ENCODE peak calls at places on chromosomes 2 and 18, in four cellular contexts. One of them, this sample, is unnamed.

GRCh38 chr2:64750001-64750816 is 96.5 kb upstream of the SERTAD2 start:
- DNase-seq in neuronal stem cell: no peak
- DNase-seq in H1: peak
- DNase-seq in H9: peak
- DNase-seq in this sample: peak

GRCh38 chr18:69951182-69951581 is 3.5 kb upstream of the CD226 start:
- DNase-seq in neuronal stem cell: no peak
- DNase-seq in H1: no peak
- DNase-seq in H9: no peak
- DNase-seq in this sample: peak

GRCh38 chr2:239379641-239380170 is 21.1 kb downstream of the HDAC4 start:
- DNase-seq in neuronal stem cell: no peak
- DNase-seq in H1: no peak
- DNase-seq in H9: no peak
- DNase-seq in this sample: no peak

GRCh38 chr2:190270298-190270697 is 49.3 kb downstream of the HIBCH start:
- DNase-seq in neuronal stem cell: no peak
- DNase-seq in H1: no peak
- DNase-seq in H9: no peak
- DNase-seq in this sample: peak

GRCh38 chr2:224023188-224023587 is 15.9 kb downstream of the SERPINE2 start:
- DNase-seq in neuronal stem cell: no peak
- DNase-seq in H1: no peak
- DNase-seq in H9: peak
- DNase-seq in this sample: peak

GRCh38 chr18:68394705-68395104 is 320.2 kb downstream of the TMX3 start:
- DNase-seq in neuronal stem cell: no peak
- DNase-seq in H1: no peak
- DNase-seq in H9: no peak
- DNase-seq in this sample: peak

GRCh38 chr2:131431336-131431735 is 44.6 kb upstream of the TUBA3D start:
- DNase-seq in neuronal stem cell: no peak
- DNase-seq in H1: no peak
- DNase-seq in H9: no peak
- DNase-seq in this sample: peak

GRCh38 chr18:48996041-48996440 is 45.3 kb upstream of the SMAD7 start:
- DNase-seq in neuronal stem cell: no peak
- DNase-seq in H1: no peak
- DNase-seq in H9: no peak
- DNase-seq in this sample: no peak

GRCh38 chr2:73896362-73897239 is 3.8 kb downstream of the ACTG2 start:
- DNase-seq in neuronal stem cell: no peak
- DNase-seq in H1: no peak
- DNase-seq in H9: no peak
- DNase-seq in this sample: peak

GRCh38 chr2:109612991-109613921 is 510 bp downstream of the SEPTIN10 start:
- DNase-seq in neuronal stem cell: no peak
- DNase-seq in H1: no peak
- DNase-seq in H9: peak
- DNase-seq in this sample: peak

GRCh38 chr2:109616184-109616583 is 2.0 kb downstream of the SOWAHC start:
- DNase-seq in neuronal stem cell: no peak
- DNase-seq in H1: no peak
- DNase-seq in H9: no peak
- DNase-seq in this sample: no peak

GRCh38 chr2:109615637-109616144 is 1.5 kb downstream of the SOWAHC start:
- DNase-seq in neuronal stem cell: no peak
- DNase-seq in H1: peak
- DNase-seq in H9: peak
- DNase-seq in this sample: no peak

GRCh38 chr2:109613922-109614714 is at the start of the genes SEPTIN10 and SOWAHC:
- DNase-seq in neuronal stem cell: peak
- DNase-seq in H1: peak
- DNase-seq in H9: peak
- DNase-seq in this sample: peak

DNA sequence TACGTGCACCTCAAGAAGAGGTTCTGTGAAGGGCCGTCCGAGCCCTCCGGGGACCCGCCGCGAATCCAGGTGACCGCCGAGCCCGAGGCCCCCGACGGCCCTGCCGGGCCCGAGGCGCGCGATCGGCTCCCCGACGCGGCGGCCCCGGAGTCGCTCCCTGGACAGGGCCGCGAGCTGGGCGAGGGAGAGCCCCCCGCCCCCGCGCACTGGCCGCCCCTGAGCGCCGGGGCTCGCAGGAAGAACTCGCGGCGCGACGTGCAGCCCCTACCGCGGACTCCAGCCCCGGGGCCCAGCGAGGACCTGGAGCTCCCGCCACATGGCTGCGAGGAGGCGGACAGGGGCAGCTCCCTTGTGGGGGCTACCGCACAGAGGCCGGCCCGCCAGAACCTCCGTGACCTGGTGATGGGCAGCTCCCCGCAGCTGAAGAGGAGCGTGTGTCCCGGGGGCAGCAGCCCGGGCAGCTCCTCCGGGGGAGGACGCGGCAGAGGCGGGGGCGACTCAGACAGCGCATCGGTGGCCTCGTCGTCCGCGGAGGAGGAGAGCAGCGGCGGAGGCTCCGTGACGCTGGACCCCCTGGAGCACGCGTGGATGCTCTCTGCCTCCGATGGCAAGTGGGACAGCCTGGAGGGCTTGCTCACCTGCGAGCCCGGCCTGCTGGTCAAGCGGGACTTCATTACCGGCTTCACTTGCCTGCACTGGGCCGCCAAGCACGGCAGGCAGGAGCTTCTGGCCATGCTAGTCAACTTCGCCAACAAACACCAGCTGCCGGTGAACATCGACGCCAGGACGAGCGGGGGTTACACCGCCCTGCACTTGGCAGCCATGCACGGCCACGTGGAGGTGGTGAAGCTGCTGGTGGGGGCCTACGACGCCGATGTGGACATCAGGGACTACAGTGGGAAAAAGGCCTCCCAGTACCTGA is 812 bp downstream of the SOWAHC start:
- DNase-seq in neuronal stem cell: peak
- DNase-seq in H1: peak
- DNase-seq in H9: peak
- DNase-seq in this sample: no peak
- H2BK15ac ChIP-seq in neuronal stem cell: peak
- H2BK15ac ChIP-seq in H1: peak
- H2BK15ac ChIP-seq in H9: no peak
- H2BK15ac ChIP-seq in this sample: no peak

GRCh38 chr18:490024-490366 is 10.5 kb downstream of the COLEC12 start:
- DNase-seq in neuronal stem cell: no peak
- DNase-seq in H1: no peak
- DNase-seq in H9: no peak
- DNase-seq in this sample: no peak

GRCh38 chr18:490624-491023 is 9.9 kb downstream of the COLEC12 start:
- DNase-seq in neuronal stem cell: no peak
- DNase-seq in H1: no peak
- DNase-seq in H9: no peak
- DNase-seq in this sample: no peak

GRCh38 chr18:494602-494983 is 5.9 kb downstream of the COLEC12 start:
- DNase-seq in neuronal stem cell: no peak
- DNase-seq in H1: no peak
- DNase-seq in H9: no peak
- DNase-seq in this sample: peak

GRCh38 chr18:493974-494601 is 6.4 kb downstream of the COLEC12 start:
- DNase-seq in neuronal stem cell: no peak
- DNase-seq in H1: no peak
- DNase-seq in H9: no peak
- DNase-seq in this sample: peak

DNA sequence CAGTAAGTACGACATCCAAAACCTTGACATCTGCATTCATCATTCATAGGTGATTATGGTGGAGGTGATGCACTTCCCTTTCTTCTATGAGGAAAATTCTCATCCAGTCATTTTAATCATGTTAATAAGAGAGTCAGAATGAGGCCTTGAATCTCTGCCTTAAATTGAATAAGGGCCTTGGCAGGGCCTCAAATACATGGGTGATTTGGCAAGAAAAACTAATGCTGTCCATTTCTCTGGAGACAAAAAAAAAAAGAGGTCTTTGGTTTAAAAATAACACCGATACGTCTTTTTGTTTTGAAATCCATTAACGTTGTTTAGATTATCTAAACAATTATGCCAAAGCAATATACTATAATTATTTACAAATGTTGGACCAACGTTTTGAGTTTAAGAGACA is 8.1 kb downstream of the COLEC12 start:
- DNase-seq in neuronal stem cell: no peak
- DNase-seq in H1: no peak
- DNase-seq in H9: no peak
- DNase-seq in this sample: no peak
- H2BK15ac ChIP-seq in neuronal stem cell: no peak
- H2BK15ac ChIP-seq in H1: no peak
- H2BK15ac ChIP-seq in H9: no peak
- H2BK15ac ChIP-seq in this sample: no peak

GRCh38 chr18:51128533-51128932 is 68.9 kb downstream of the MEX3C start:
- DNase-seq in neuronal stem cell: no peak
- DNase-seq in H1: no peak
- DNase-seq in H9: no peak
- DNase-seq in this sample: no peak
- H2BK15ac ChIP-seq in neuronal stem cell: no peak
- H2BK15ac ChIP-seq in H1: no peak
- H2BK15ac ChIP-seq in H9: no peak
- H2BK15ac ChIP-seq in this sample: no peak

DNA sequence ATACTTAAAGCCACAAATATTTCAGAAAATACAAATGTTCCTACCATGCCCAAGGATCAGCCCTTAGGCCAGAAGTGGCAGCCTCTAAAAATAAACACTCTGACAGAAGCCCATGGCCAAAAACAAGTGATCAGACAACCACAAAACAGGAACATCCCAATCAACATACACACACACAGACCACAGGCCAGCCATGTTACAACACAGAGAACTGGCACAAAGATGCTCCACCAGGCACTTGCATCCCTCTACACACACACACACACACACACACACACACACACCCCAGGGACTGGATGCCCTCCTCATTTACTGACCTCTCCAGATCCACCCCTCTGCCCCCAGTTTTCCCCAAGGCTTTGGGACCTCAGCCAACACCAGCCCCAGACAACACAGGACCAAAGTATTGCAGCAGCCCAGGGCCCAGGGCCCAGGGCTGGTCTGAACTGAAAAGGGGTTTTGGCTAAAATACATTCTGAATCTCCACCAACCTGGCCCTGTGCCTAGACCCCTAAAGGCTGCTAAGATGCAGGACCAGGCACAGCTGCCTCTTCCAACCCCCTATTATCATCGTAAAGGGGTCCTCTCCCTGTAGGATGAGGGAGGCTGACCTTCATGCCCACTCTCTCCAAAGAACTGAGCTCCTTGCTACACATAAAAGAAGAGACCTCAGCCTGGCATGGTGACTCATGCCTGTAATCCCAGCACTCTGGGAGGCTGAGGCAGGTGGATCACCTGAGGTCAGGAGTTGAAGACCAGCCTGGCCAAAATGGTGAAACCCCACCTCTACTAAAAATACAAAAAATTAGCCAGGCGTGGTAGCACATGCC is 151.4 kb downstream of the TNS1 start:
- DNase-seq in neuronal stem cell: no peak
- DNase-seq in H1: no peak
- DNase-seq in H9: no peak
- DNase-seq in this sample: peak
- H2BK15ac ChIP-seq in neuronal stem cell: no peak
- H2BK15ac ChIP-seq in H1: no peak
- H2BK15ac ChIP-seq in H9: no peak
- H2BK15ac ChIP-seq in this sample: no peak

GRCh38 chr2:201149064-201149820 is 33.3 kb downstream of the CFLAR start:
- DNase-seq in neuronal stem cell: no peak
- DNase-seq in H1: no peak
- DNase-seq in H9: no peak
- DNase-seq in this sample: peak

GRCh38 chr2:201152517-201152916 is 30.4 kb upstream of the CASP10 start:
- DNase-seq in neuronal stem cell: no peak
- DNase-seq in H1: no peak
- DNase-seq in H9: no peak
- DNase-seq in this sample: no peak

GRCh38 chr2:201148434-201148833 is 32.5 kb downstream of the CFLAR start:
- DNase-seq in neuronal stem cell: no peak
- DNase-seq in H1: no peak
- DNase-seq in H9: no peak
- DNase-seq in this sample: no peak

GRCh38 chr2:201151127-201152074 is 31.5 kb upstream of the CASP10 start:
- DNase-seq in neuronal stem cell: no peak
- DNase-seq in H1: no peak
- DNase-seq in H9: no peak
- DNase-seq in this sample: peak

GRCh38 chr2:201150454-201151020 is 32.4 kb upstream of the CASP10 start:
- DNase-seq in neuronal stem cell: no peak
- DNase-seq in H1: no peak
- DNase-seq in H9: no peak
- DNase-seq in this sample: no peak
- H2BK15ac ChIP-seq in neuronal stem cell: no peak
- H2BK15ac ChIP-seq in H1: peak
- H2BK15ac ChIP-seq in H9: no peak
- H2BK15ac ChIP-seq in this sample: peak

GRCh38 chr2:102046135-102046901 is 54.6 kb downstream of the IL1R2 start:
- DNase-seq in neuronal stem cell: no peak
- DNase-seq in H1: no peak
- DNase-seq in H9: no peak
- DNase-seq in this sample: peak

GRCh38 chr2:102044235-102044920 is 52.6 kb downstream of the IL1R2 start:
- DNase-seq in neuronal stem cell: no peak
- DNase-seq in H1: no peak
- DNase-seq in H9: no peak
- DNase-seq in this sample: no peak

GRCh38 chr2:102044967-102045489 is 53.3 kb downstream of the IL1R2 start:
- DNase-seq in neuronal stem cell: no peak
- DNase-seq in H1: no peak
- DNase-seq in H9: no peak
- DNase-seq in this sample: no peak

GRCh38 chr2:102043560-102043959 is 51.8 kb downstream of the IL1R2 start:
- DNase-seq in neuronal stem cell: no peak
- DNase-seq in H1: no peak
- DNase-seq in H9: no peak
- DNase-seq in this sample: no peak

DNA sequence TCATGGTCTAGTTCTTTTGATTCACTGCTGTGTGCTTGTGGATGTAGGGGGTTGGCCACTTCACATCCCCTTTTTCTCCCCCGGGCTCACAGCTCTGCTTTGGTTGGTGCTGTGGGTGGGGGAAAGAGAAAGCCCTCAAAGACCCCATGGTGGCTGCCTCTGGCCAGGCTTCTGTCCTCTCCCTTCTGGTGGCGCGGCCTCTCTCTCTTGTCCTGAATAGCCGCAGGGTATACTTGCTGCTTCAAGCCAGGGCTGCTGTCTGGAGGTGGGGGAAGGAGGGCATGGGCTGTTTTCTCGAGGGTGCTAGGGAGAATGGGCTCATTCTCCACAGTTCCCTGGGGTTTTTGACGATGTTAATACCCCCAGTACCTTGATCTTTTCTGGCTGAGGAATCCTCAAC is 53.9 kb downstream of the IL1R2 start:
- DNase-seq in neuronal stem cell: no peak
- DNase-seq in H1: no peak
- DNase-seq in H9: no peak
- DNase-seq in this sample: no peak
- H2BK15ac ChIP-seq in neuronal stem cell: no peak
- H2BK15ac ChIP-seq in H1: no peak
- H2BK15ac ChIP-seq in H9: no peak
- H2BK15ac ChIP-seq in this sample: peak

GRCh38 chr2:219733106-219733505 is 105.7 kb downstream of the SLC4A3 start:
- DNase-seq in neuronal stem cell: no peak
- DNase-seq in H1: no peak
- DNase-seq in H9: no peak
- DNase-seq in this sample: no peak
- H2BK15ac ChIP-seq in neuronal stem cell: no peak
- H2BK15ac ChIP-seq in H1: no peak
- H2BK15ac ChIP-seq in H9: no peak
- H2BK15ac ChIP-seq in this sample: no peak